ENCODE peak calls at places on chromosome 19, in four cellular contexts. O is GM23248, I is neural progenitor cell, M is Karpas-422. E is an unnamed sample.

GRCh38 chr19:15869109-15869555 is 28.7 kb downstream of the CYP4F2 start:
- DNase-seq in O (peak), I (no peak), M (peak), E (peak)

GRCh38 chr19:11034449-11035213 is 54.6 kb upstream of the LDLR start:
- DNase-seq in O (no peak), I (no peak), M (no peak), E (no peak)

GRCh38 chr19:18396471-18397241 is 766 bp downstream of the LRRC25 start:
- DNase-seq in O (no peak), I (no peak), M (no peak), E (no peak)

GRCh38 chr19:56966697-56967299 is 126.3 kb upstream of the PEG3 start:
- DNase-seq in O (no peak), I (no peak), M (no peak), E (no peak)

GRCh38 chr19:43316591-43317319 is 36.7 kb upstream of the CD177 start:
- DNase-seq in O (peak), I (peak), M (peak), E (no peak)

GRCh38 chr19:37074819-37075362 is 3.3 kb upstream of the ZNF420 start:
- DNase-seq in O (no peak), I (no peak), M (no peak), E (no peak)

GRCh38 chr19:5706876-5707573 is 12.9 kb downstream of the LONP1 start:
- DNase-seq in O (no peak), I (no peak), M (no peak), E (no peak)

GRCh38 chr19:28377077-28377476 is 835.9 kb downstream of the UQCRFS1 start:
- DNase-seq in O (peak), I (peak), M (peak), E (no peak)

GRCh38 chr19:55585658-55586339 is 5.2 kb upstream of the ZNF579 start:
- DNase-seq in O (peak), I (peak), M (peak), E (peak)

GRCh38 chr19:13210941-13211340 is 60.7 kb downstream of the IER2 start:
- DNase-seq in O (no peak), I (no peak), M (no peak), E (no peak)

GRCh38 chr19:52923782-52924593 is 760 bp upstream of the ZNF888 start:
- DNase-seq in O (peak), I (no peak), M (no peak), E (no peak)
- H2AFZ ChIP-seq in O (peak), I (no peak), M (no peak), E (peak)

GRCh38 chr19:7830272-7830771 is 304 bp downstream of the EVI5L start:
- DNase-seq in O (no peak), I (no peak), M (no peak), E (no peak)
- H2AFZ ChIP-seq in O (no peak), I (no peak), M (no peak), E (no peak)

DNA sequence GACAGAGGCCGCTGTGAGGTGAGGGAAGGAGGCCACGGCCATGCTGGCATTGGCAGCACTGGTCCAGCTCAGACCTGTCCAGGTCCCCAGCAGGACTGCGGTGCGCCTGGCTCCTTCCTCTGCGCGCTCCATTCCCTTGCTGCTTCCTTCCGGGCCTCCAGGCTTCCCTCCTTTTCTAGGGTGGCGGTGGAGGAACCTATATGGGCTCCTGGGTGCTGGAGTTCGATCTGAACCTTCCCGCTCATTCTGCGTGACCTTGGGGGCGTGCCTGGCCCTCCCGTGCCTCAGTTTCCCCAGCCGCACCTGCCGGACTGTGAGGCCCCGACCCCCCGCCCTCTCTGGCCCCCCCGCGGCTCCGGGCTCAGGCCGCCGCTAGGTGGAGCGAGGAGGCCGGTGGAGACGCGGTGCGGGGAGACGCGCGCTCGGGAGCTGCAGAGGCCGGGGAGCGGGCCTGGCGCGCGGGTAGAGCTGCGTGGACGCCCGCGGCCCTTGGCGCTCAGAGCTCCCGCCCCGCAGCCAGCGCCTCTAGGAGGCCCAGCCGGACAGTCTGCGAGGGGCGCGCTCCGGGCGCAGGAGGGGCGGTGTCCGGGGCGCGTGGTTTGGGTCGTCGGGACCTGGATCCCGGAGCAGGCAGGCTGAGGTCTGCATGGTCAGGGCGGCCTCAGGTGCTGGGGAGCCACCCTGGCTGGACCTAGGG is 29.9 kb downstream of the EFNA2 start:
- DNase-seq in O (peak), I (peak), M (peak), E (no peak)
- H2AFZ ChIP-seq in O (peak), I (peak), M (no peak), E (no peak)

GRCh38 chr19:29404951-29405727 is 120.7 kb upstream of the VSTM2B start:
- DNase-seq in O (peak), I (peak), M (no peak), E (no peak)
- H2AFZ ChIP-seq in O (no peak), I (no peak), M (no peak), E (no peak)

GRCh38 chr19:38417544-38418506 is 8.2 kb downstream of the RASGRP4 start:
- DNase-seq in O (peak), I (peak), M (peak), E (peak)
- H2AFZ ChIP-seq in O (no peak), I (peak), M (no peak), E (peak)

GRCh38 chr19:19670070-19670551 is 1.5 kb downstream of the ZNF101 start:
- DNase-seq in O (peak), I (peak), M (no peak), E (no peak)
- H2AFZ ChIP-seq in O (peak), I (no peak), M (no peak), E (no peak)

GRCh38 chr19:29873801-29874575 is 62.2 kb downstream of the CCNE1 start:
- DNase-seq in O (no peak), I (no peak), M (peak), E (no peak)
- H2AFZ ChIP-seq in O (peak), I (peak), M (no peak), E (no peak)

GRCh38 chr19:32355309-32355708 is 9.9 kb downstream of the ZNF507 start:
- DNase-seq in O (no peak), I (no peak), M (no peak), E (no peak)
- H2AFZ ChIP-seq in O (no peak), I (no peak), M (no peak), E (no peak)

E was measured in OCI-LY7.